ENCODE peak calls at places on chromosomes 7 and 10, in nine cellular contexts. L is effector memory CD8-positive, alpha-beta T cell; Z is hippocampal formation; A is Right ventricle myocardium superior; T is activated T-helper 9 cell treated with anti-CD3 and anti-CD28 coated beads, Interleukin-2, amount 50 U/mL, for 16 hours; Q is SK-N-SH; C is activated CD4-positive, alpha-beta T cell treated with anti-CD3 and anti-CD28 coated beads, Interleukin-2, amount 10 ng/mL, durations not matched to agents 7 days and 5 days; R is upper lobe of right lung; D is cardiac muscle cell. M is an unnamed sample.

GRCh38 chr10:72034040-72034499 is 54.3 kb downstream of the SPOCK2 start:
- DNase-seq in R (no peak), T (no peak), C (no peak), Z (no peak), D (no peak), Q (no peak), L (no peak), A (no peak), M (no peak)

GRCh38 chr7:124457841-124458240 is 307.8 kb downstream of the GPR37 start:
- DNase-seq in L (no peak), Q (no peak), Z (no peak), C (no peak), D (no peak), A (no peak), T (no peak), R (no peak), M (no peak)

GRCh38 chr7:115271332-115272235 is 349.7 kb downstream of the MDFIC start:
- DNase-seq in Z (no peak), A (no peak), L (no peak), T (no peak), C (no peak), Q (no peak), R (no peak), D (peak; percentile 35), M (no peak)

GRCh38 chr7:17971392-17971791 is 31.1 kb upstream of the SNX13 start:
- DNase-seq in R (no peak), Z (peak; percentile 5), T (no peak), D (peak; percentile 48), L (no peak), A (no peak), Q (no peak), C (no peak), M (no peak)

GRCh38 chr7:38728145-38728544 is 97.0 kb upstream of the AMPH start:
- DNase-seq in D (no peak), A (no peak), L (no peak), Z (no peak), Q (no peak), C (no peak), R (no peak), T (no peak), M (no peak)

GRCh38 chr10:31929986-31930675 is 1.5 kb upstream of the ARHGAP12 start:
- DNase-seq in A (no peak), L (peak; percentile 43), C (peak; percentile 61), D (peak; percentile 26), Z (peak; percentile 64), R (no peak), T (no peak), Q (no peak), M (no peak)

GRCh38 chr7:100008525-100008924 is 6.9 kb upstream of the ZKSCAN1 start:
- DNase-seq in Z (no peak), Q (no peak), L (no peak), A (no peak), T (no peak), D (no peak), R (no peak), C (no peak), M (no peak)

GRCh38 chr7:98297619-98298286 is 16.3 kb downstream of the BRI3 start:
- DNase-seq in C (no peak), L (no peak), Q (no peak), T (no peak), R (no peak), A (no peak), D (no peak), Z (no peak), M (no peak)

GRCh38 chr7:157046681-157047080 is 36.2 kb upstream of the MNX1 start:
- DNase-seq in D (no peak), Q (no peak), C (no peak), R (no peak), T (no peak), A (no peak), L (no peak), Z (no peak), M (no peak)

GRCh38 chr7:41247128-41247865 is 455.6 kb downstream of the INHBA start:
- DNase-seq in D (no peak), R (no peak), A (no peak), Z (no peak), L (no peak), Q (no peak), T (no peak), C (no peak), M (no peak)

GRCh38 chr7:107999814-108000560 is 3.0 kb downstream of the LAMB1 start:
- DNase-seq in D (no peak), Z (no peak), Q (no peak), L (no peak), R (no peak), C (no peak), A (no peak), T (no peak), M (no peak)

GRCh38 chr7:131459256-131459655 is 97.2 kb downstream of the PODXL start:
- DNase-seq in A (no peak), Z (no peak), L (no peak), R (no peak), D (no peak), Q (no peak), T (no peak), C (no peak), M (no peak)

GRCh38 chr7:17009007-17009719 is 127.4 kb upstream of the AGR3 start:
- DNase-seq in R (no peak), L (no peak), D (peak; percentile 68), T (no peak), C (no peak), A (no peak), Z (no peak), Q (no peak), M (no peak)